ENCODE peak calls at places on chromosome 18, in four cellular contexts. One of them, this sample, is unnamed.

GRCh38 chr18:58202406-58202730 is 158.3 kb downstream of the NEDD4L start:
- DNase-seq in ecto neural progenitor cell: no peak
- DNase-seq in anterior cingulate cortex: no peak
- DNase-seq in ELR: peak
- DNase-seq in this sample: no peak

GRCh38 chr18:34528177-34528576 is 181.9 kb upstream of the DTNA start:
- DNase-seq in ecto neural progenitor cell: no peak
- DNase-seq in anterior cingulate cortex: no peak
- DNase-seq in ELR: no peak
- DNase-seq in this sample: no peak

GRCh38 chr18:45910405-45911023 is 56.6 kb downstream of the EPG5 start:
- DNase-seq in ecto neural progenitor cell: peak
- DNase-seq in anterior cingulate cortex: no peak
- DNase-seq in ELR: peak
- DNase-seq in this sample: peak

GRCh38 chr18:48186084-48186798 is 222.9 kb downstream of the ZBTB7C start:
- DNase-seq in ecto neural progenitor cell: peak
- DNase-seq in anterior cingulate cortex: no peak
- DNase-seq in ELR: no peak
- DNase-seq in this sample: no peak

GRCh38 chr18:45686892-45687611 is 36.9 kb upstream of the SLC14A1 start:
- DNase-seq in ecto neural progenitor cell: no peak
- DNase-seq in anterior cingulate cortex: no peak
- DNase-seq in ELR: no peak
- DNase-seq in this sample: no peak

GRCh38 chr18:48946329-48946835 is 4.4 kb downstream of the SMAD7 start:
- DNase-seq in ecto neural progenitor cell: no peak
- DNase-seq in anterior cingulate cortex: no peak
- DNase-seq in ELR: peak
- DNase-seq in this sample: no peak

GRCh38 chr18:13260114-13260926 is 41.8 kb downstream of the LDLRAD4 start:
- DNase-seq in ecto neural progenitor cell: no peak
- DNase-seq in anterior cingulate cortex: no peak
- DNase-seq in ELR: no peak
- DNase-seq in this sample: no peak

GRCh38 chr18:56913970-56914369 is 232.9 kb upstream of the BOD1L2 start:
- DNase-seq in ecto neural progenitor cell: no peak
- DNase-seq in anterior cingulate cortex: no peak
- DNase-seq in ELR: no peak
- DNase-seq in this sample: no peak

GRCh38 chr18:456361-456821 is 44.1 kb downstream of the COLEC12 start:
- DNase-seq in ecto neural progenitor cell: no peak
- DNase-seq in anterior cingulate cortex: no peak
- DNase-seq in ELR: no peak
- DNase-seq in this sample: no peak

GRCh38 chr18:63476666-63477065 is at the start of gene SERPINB5:
- DNase-seq in ecto neural progenitor cell: no peak
- DNase-seq in anterior cingulate cortex: no peak
- DNase-seq in ELR: no peak
- DNase-seq in this sample: no peak

GRCh38 chr18:13548944-13549878 is 177.1 kb downstream of the FAM210A start:
- DNase-seq in ecto neural progenitor cell: no peak
- DNase-seq in anterior cingulate cortex: no peak
- DNase-seq in ELR: no peak
- DNase-seq in this sample: no peak

This sample was measured in amygdala.